ENCODE peak calls at places on chromosomes 16 and 17, in seven cellular contexts. Y is iris pigment epithelial cell; S is uterus; W is SHP77; I is LHCN-M2; G is naive thymus-derived CD4-positive, alpha-beta T cell; P is naive B cell. Q is an unnamed sample.

GRCh38 chr17:57035971-57036481 is 49.0 kb upstream of the AKAP1 start:
- DNase-seq in Y (no peak), S (no peak), W (no peak), I (no peak), G (no peak), P (no peak), Q (peak)

GRCh38 chr17:31803494-31804213 is 55.4 kb downstream of the COPRS start:
- DNase-seq in Y (peak), S (no peak), W (no peak), I (no peak), G (no peak), P (no peak), Q (peak)

GRCh38 chr16:31181102-31181830 is 1.3 kb downstream of the FUS start:
- DNase-seq in Y (peak), S (peak), W (no peak), I (peak), G (no peak), P (peak), Q (no peak)

GRCh38 chr16:50839920-50840729 is 98.2 kb downstream of the CYLD start:
- DNase-seq in Y (no peak), S (no peak), W (no peak), I (no peak), G (no peak), P (no peak), Q (no peak)

GRCh38 chr17:352421-353212 is at the start of gene RPH3AL:
- DNase-seq in Y (no peak), S (no peak), W (peak), I (no peak), G (no peak), P (no peak), Q (peak)

GRCh38 chr16:12661656-12662172 is 142.0 kb downstream of the CPPED1 start:
- DNase-seq in Y (no peak), S (no peak), W (no peak), I (peak), G (no peak), P (no peak), Q (no peak)

GRCh38 chr17:44197980-44198720 is 1.5 kb downstream of the ATXN7L3 start:
- DNase-seq in Y (peak), S (no peak), W (no peak), I (peak), G (peak), P (peak), Q (no peak)

GRCh38 chr17:61235821-61236197 is 163.8 kb upstream of the TBX2 start:
- DNase-seq in Y (peak), S (no peak), W (no peak), I (no peak), G (no peak), P (no peak), Q (no peak)

GRCh38 chr16:54447606-54448440 is 161.2 kb upstream of the IRX3 start:
- DNase-seq in Y (peak), S (no peak), W (no peak), I (peak), G (no peak), P (no peak), Q (no peak)

GRCh38 chr16:65121870-65122723 is at the start of gene CDH11:
- DNase-seq in Y (peak), S (peak), W (no peak), I (peak), G (no peak), P (no peak), Q (no peak)

GRCh38 chr17:44083250-44083849 is 12.8 kb downstream of the G6PC3 start:
- DNase-seq in Y (no peak), S (no peak), W (peak), I (no peak), G (no peak), P (no peak), Q (no peak)

GRCh38 chr16:23941963-23942564 is 106.3 kb downstream of the PRKCB start:
- DNase-seq in Y (no peak), S (no peak), W (no peak), I (no peak), G (no peak), P (no peak), Q (peak)

GRCh38 chr17:48375356-48375755 is 54.7 kb downstream of the SKAP1 start:
- DNase-seq in Y (peak), S (no peak), W (no peak), I (peak), G (no peak), P (no peak), Q (no peak)

GRCh38 chr17:75853410-75853809 is 1.7 kb downstream of the WBP2 start:
- DNase-seq in Y (peak), S (no peak), W (no peak), I (peak), G (no peak), P (no peak), Q (no peak)

GRCh38 chr16:25855818-25856217 is 164.1 kb downstream of the HS3ST4 start:
- DNase-seq in Y (no peak), S (no peak), W (no peak), I (no peak), G (no peak), P (no peak), Q (no peak)

GRCh38 chr17:56047321-56047720 is 106.0 kb upstream of the ANKFN1 start:
- DNase-seq in Y (no peak), S (no peak), W (no peak), I (no peak), G (no peak), P (no peak), Q (no peak)

GRCh38 chr16:7437843-7438242 is 105.2 kb downstream of the RBFOX1 start:
- DNase-seq in Y (no peak), S (no peak), W (no peak), I (no peak), G (no peak), P (no peak), Q (no peak)

GRCh38 chr16:1311738-1312458 is 2.5 kb downstream of the UBE2I start:
- DNase-seq in Y (peak), S (no peak), W (no peak), I (no peak), G (no peak), P (no peak), Q (no peak)

GRCh38 chr16:55476625-55477533 is 2.1 kb upstream of the MMP2 start:
- DNase-seq in Y (no peak), S (peak), W (no peak), I (peak), G (no peak), P (no peak), Q (no peak)

GRCh38 chr16:88405325-88406060 is 22.7 kb downstream of the ZNF469 start:
- DNase-seq in Y (peak), S (peak), W (no peak), I (no peak), G (no peak), P (no peak), Q (no peak)

GRCh38 chr17:80783461-80783860 is 208.2 kb upstream of the CHMP6 start:
- DNase-seq in Y (no peak), S (no peak), W (no peak), I (no peak), G (no peak), P (no peak), Q (no peak)

GRCh38 chr16:88977028-88977844 is at the start of gene CBFA2T3:
- DNase-seq in Y (no peak), S (peak), W (no peak), I (no peak), G (no peak), P (peak), Q (no peak)